ENCODE peak calls at places on chromosome 13, in four cellular contexts. One of them, this sample, is unnamed.

GRCh38 chr13:63337041-63337440 is 1921.4 kb upstream of the PCDH20 start:
- DNase-seq in PC-9: no peak
- DNase-seq in neuronal stem cell: no peak
- DNase-seq in tibial artery: no peak
- DNase-seq in this sample: no peak

GRCh38 chr13:105276571-105276970 is 1258.9 kb downstream of the EFNB2 start:
- DNase-seq in PC-9: no peak
- DNase-seq in neuronal stem cell: no peak
- DNase-seq in tibial artery: no peak
- DNase-seq in this sample: no peak

GRCh38 chr13:23588576-23589141 is 18.4 kb downstream of the TNFRSF19 start:
- DNase-seq in PC-9: no peak
- DNase-seq in neuronal stem cell: no peak
- DNase-seq in tibial artery: no peak
- DNase-seq in this sample: no peak

GRCh38 chr13:45362939-45363338 is 22.0 kb upstream of the TPT1 start:
- DNase-seq in PC-9: no peak
- DNase-seq in neuronal stem cell: no peak
- DNase-seq in tibial artery: no peak
- DNase-seq in this sample: no peak

GRCh38 chr13:68291595-68291994 is 1061.5 kb upstream of the PCDH9 start:
- DNase-seq in PC-9: no peak
- DNase-seq in neuronal stem cell: no peak
- DNase-seq in tibial artery: no peak
- DNase-seq in this sample: no peak

GRCh38 chr13:67238277-67238859 is 8.2 kb upstream of the PCDH9 start:
- DNase-seq in PC-9: no peak
- DNase-seq in neuronal stem cell: peak; percentile 31
- DNase-seq in tibial artery: no peak
- DNase-seq in this sample: no peak

GRCh38 chr13:25117312-25117711 is 21.4 kb downstream of the PABPC3 start:
- DNase-seq in PC-9: no peak
- DNase-seq in neuronal stem cell: no peak
- DNase-seq in tibial artery: no peak
- DNase-seq in this sample: no peak

GRCh38 chr13:90867336-90867683 is 480.2 kb upstream of the MIR17HG start:
- DNase-seq in PC-9: peak; percentile 64
- DNase-seq in neuronal stem cell: peak; percentile 64
- DNase-seq in tibial artery: peak; percentile 77
- DNase-seq in this sample: no peak

GRCh38 chr13:20942938-20943518 is 40.5 kb upstream of the XPO4 start:
- DNase-seq in PC-9: no peak
- DNase-seq in neuronal stem cell: no peak
- DNase-seq in tibial artery: no peak
- DNase-seq in this sample: no peak

GRCh38 chr13:96338030-96338429 is 248.1 kb downstream of the HS6ST3 start:
- DNase-seq in PC-9: no peak
- DNase-seq in neuronal stem cell: no peak
- DNase-seq in tibial artery: no peak
- DNase-seq in this sample: no peak

DNA sequence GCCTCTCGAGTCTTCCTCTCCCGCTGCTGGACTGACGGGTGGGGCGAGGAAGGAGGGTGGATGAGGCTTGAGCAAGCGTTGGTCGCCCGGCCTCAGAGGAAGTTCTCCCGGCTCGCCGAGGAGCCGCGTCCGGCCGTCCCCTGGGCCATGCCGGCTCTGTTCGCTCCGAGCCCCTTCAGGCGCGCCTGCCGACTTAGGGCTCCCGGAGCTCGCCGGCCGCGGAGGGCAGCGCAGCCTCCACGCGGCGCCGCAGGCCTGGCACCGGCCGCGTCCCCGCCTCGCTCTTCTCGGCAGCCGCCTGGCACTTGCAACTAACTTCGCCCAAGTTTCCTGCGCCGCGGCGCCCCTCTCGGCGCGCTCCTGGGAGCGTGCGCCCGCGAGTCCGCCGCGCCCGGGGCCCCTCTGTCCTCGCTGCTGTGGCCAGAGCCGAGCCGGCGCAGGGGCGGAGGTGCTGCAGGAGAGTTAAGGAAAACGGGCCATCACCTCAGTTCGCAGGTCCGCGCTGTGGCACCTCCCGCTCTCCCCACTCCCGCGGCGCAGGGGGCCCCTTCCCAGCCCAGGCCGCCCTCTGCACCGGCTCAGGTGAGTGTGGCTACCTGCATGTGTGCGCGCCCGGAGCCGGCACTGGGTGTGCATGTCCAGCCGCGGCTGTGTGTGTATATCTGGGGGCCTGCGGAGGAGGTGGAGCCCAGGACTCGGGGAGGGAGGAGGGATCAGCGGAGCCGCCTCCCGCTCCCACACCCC is 639 bp upstream of the SOX21 start:
- DNase-seq in PC-9: no peak
- DNase-seq in neuronal stem cell: no peak
- DNase-seq in tibial artery: no peak
- DNase-seq in this sample: peak; percentile 66
- H3K4me1 ChIP-seq in PC-9: no peaks in the 10 kb centered on the region
- H3K4me1 ChIP-seq in neuronal stem cell: peaks cover 13% of the 10 kb centered on the region
- H3K4me1 ChIP-seq in tibial artery: peaks cover 34% of the 10 kb centered on the region
- H3K4me1 ChIP-seq in this sample: peaks cover 32% of the 10 kb centered on the region

DNA sequence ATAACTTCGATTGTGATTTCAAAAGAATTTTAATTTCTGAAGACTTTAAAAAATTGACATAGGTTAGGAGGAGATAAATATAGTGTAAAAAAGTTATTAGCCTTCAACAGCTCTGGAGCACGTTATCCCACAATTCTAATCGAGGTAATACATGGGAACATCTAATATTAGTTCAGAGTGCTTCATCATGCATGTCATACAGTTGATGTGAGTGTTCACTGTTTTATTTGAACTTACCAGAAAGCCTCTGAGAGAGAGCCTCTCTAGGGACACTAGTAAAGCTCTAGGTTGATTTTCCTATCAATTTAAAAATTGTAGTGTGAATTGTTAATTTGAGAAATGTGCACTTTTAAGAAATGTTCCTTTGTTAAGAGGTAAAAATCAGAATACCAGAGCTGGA is 140.4 kb downstream of the LMO7 start:
- DNase-seq in PC-9: no peak
- DNase-seq in neuronal stem cell: no peak
- DNase-seq in tibial artery: no peak
- DNase-seq in this sample: no peak
- H3K27ac ChIP-seq in PC-9: no peak overlapping the region
- H3K27ac ChIP-seq in neuronal stem cell: no peak overlapping the region
- H3K27ac ChIP-seq in tibial artery: no peak overlapping the region
- H3K27ac ChIP-seq in this sample: no peak overlapping the region

GRCh38 chr13:106581268-106581667 is 13.3 kb upstream of the ARGLU1 start:
- DNase-seq in PC-9: no peak
- DNase-seq in neuronal stem cell: no peak
- DNase-seq in tibial artery: no peak
- DNase-seq in this sample: no peak
- H3K4me1 ChIP-seq in PC-9: no peaks in the 10 kb centered on the region
- H3K4me1 ChIP-seq in neuronal stem cell: peaks cover 2% of the 10 kb centered on the region
- H3K4me1 ChIP-seq in tibial artery: peaks cover 10% of the 10 kb centered on the region
- H3K4me1 ChIP-seq in this sample: no peaks in the 10 kb centered on the region

GRCh38 chr13:95209109-95209508 is 92.1 kb downstream of the ABCC4 start:
- DNase-seq in PC-9: no peak
- DNase-seq in neuronal stem cell: no peak
- DNase-seq in tibial artery: no peak
- DNase-seq in this sample: no peak
- H3K27ac ChIP-seq in PC-9: no peak overlapping the region
- H3K27ac ChIP-seq in neuronal stem cell: no peak overlapping the region
- H3K27ac ChIP-seq in tibial artery: no peak overlapping the region
- H3K27ac ChIP-seq in this sample: no peak overlapping the region

DNA sequence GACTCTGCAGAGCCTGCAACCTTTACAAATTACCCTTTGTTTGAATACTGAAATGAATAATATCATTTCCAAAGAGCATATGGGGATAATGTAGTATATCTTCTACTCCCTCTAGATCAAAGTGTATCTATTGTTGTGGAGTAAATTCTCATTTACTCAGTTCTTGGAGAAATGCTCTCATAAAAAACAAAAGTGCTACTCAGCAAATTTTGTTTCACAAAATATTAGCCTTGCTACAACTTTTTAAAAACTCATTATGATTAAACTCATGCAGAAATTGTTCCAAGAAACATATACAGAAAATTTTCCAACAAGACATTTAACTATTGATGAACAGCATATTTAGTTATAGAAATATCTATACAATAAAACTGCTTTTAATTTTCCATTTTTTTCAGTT is 763.4 kb upstream of the SPRY2 start:
- DNase-seq in PC-9: no peak
- DNase-seq in neuronal stem cell: no peak
- DNase-seq in tibial artery: no peak
- DNase-seq in this sample: no peak
- H3K4me1 ChIP-seq in PC-9: no peaks in the 10 kb centered on the region
- H3K4me1 ChIP-seq in neuronal stem cell: no peaks in the 10 kb centered on the region
- H3K4me1 ChIP-seq in tibial artery: no peaks in the 10 kb centered on the region
- H3K4me1 ChIP-seq in this sample: no peaks in the 10 kb centered on the region

DNA sequence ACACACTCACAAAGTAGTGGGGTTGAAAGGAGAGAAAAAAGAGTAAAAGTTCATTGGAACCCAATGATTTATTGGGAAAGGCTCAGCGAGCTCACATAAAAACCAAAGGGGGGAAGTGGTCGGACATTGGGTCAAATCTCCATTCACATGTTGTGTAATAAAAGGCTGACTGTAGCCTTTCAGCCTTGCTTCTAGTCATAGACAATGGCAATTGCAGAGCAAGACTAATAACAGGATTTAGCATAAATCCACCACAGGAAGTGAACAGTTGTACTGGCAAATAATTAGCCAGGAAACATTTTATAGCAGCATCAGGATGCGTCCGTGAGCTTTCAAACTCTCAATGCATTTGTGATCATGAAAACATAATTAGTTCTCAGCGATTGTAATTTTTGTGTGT is 105.8 kb downstream of the SPRY2 start:
- DNase-seq in PC-9: no peak
- DNase-seq in neuronal stem cell: no peak
- DNase-seq in tibial artery: no peak
- DNase-seq in this sample: no peak
- H3K27ac ChIP-seq in PC-9: no peak overlapping the region
- H3K27ac ChIP-seq in neuronal stem cell: no peak overlapping the region
- H3K27ac ChIP-seq in tibial artery: no peak overlapping the region
- H3K27ac ChIP-seq in this sample: no peak overlapping the region

DNA sequence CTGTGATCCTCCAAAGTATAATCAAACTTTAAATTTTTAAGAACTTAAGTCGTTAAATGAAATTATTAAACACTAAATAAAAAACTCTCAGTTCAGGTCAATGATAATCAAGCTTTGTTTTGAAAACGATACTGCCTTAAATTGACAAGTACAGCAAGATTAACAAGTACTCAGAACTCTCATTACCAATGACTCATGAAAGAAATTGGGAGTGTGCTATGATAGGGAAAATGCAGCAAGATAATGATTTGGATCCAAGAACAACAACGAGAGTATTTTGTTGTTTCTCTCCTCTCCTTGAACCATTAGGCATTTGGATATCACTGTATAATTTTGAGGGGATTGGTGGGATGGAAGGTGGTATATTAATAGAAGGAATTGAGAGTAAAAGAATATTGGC is 10.2 kb downstream of the N4BP2L2 start:
- DNase-seq in PC-9: no peak
- DNase-seq in neuronal stem cell: no peak
- DNase-seq in tibial artery: no peak
- DNase-seq in this sample: no peak
- H3K4me1 ChIP-seq in PC-9: peaks cover 4% of the 10 kb centered on the region
- H3K4me1 ChIP-seq in neuronal stem cell: no peaks in the 10 kb centered on the region
- H3K4me1 ChIP-seq in tibial artery: peaks cover 68% of the 10 kb centered on the region
- H3K4me1 ChIP-seq in this sample: peaks cover 37% of the 10 kb centered on the region

GRCh38 chr13:40477623-40478608 is 188.5 kb downstream of the FOXO1 start:
- DNase-seq in PC-9: no peak
- DNase-seq in neuronal stem cell: no peak
- DNase-seq in tibial artery: peak; percentile 85
- DNase-seq in this sample: peak; percentile 73
- H3K27ac ChIP-seq in PC-9: no peak overlapping the region
- H3K27ac ChIP-seq in neuronal stem cell: no peak overlapping the region
- H3K27ac ChIP-seq in tibial artery: peak overlapping the region; percentile 68
- H3K27ac ChIP-seq in this sample: peak overlapping the region; percentile 32

This sample was measured in sigmoid colon.